ENCODE peak calls at places on chromosomes 4 and X, in six cellular contexts. D is HCT116, W is K562, X is GM12878, Z is H1, E is HepG2. M is an unnamed sample.
A peak's percentile ranks its signal among the peaks of the same experiment; 100 is the strongest.

GRCh38 chr4:146105464-146105863 is 70.1 kb upstream of the LSM6 start:
- DNase-seq in Z (no peak), X (no peak), D (no peak), W (no peak), E (no peak), M (no peak)

GRCh38 chrX:45668686-45669443 is 468.2 kb upstream of the DIPK2B start:
- DNase-seq in Z (no peak), W (no peak), X (no peak), D (peak; percentile 78), E (no peak), M (no peak)

GRCh38 chr4:72951147-72951546 is 118.4 kb downstream of the COX18 start:
- DNase-seq in W (no peak), D (no peak), X (no peak), E (no peak), Z (no peak), M (no peak)

GRCh38 chrX:57227691-57228090 is 58.8 kb upstream of the FAAH2 start:
- DNase-seq in X (no peak), E (no peak), D (no peak), W (peak; percentile 7), Z (no peak), M (no peak)

GRCh38 chr4:109701566-109702399 is 1.5 kb downstream of the CASP6 start:
- DNase-seq in X (no peak), D (no peak), E (peak; percentile 25), Z (peak; percentile 52), W (peak; percentile 35), M (no peak)

GRCh38 chr4:181693517-181693916 is 549.7 kb upstream of the TENM3 start:
- DNase-seq in Z (no peak), E (no peak), W (no peak), X (no peak), D (no peak), M (no peak)

GRCh38 chr4:111303806-111304205 is 680.9 kb upstream of the PITX2 start:
- DNase-seq in W (no peak), E (no peak), X (no peak), Z (no peak), D (no peak), M (no peak)

GRCh38 chr4:17846256-17846655 is 35.5 kb downstream of the NCAPG start:
- DNase-seq in Z (no peak), D (no peak), X (no peak), W (no peak), E (no peak), M (no peak)

GRCh38 chr4:111632752-111633151 is 512.5 kb upstream of the FAM241A start:
- DNase-seq in Z (no peak), E (no peak), W (no peak), X (no peak), D (no peak), M (no peak)

GRCh38 chr4:115028682-115029385 is 84.6 kb downstream of the NDST4 start:
- DNase-seq in D (no peak), E (no peak), Z (no peak), X (no peak), W (no peak), M (no peak)

GRCh38 chr4:173076903-173077629 is 91.5 kb upstream of the GALNT7 start:
- DNase-seq in E (no peak), Z (no peak), X (no peak), D (no peak), W (no peak), M (no peak)

GRCh38 chrX:107204063-107204605 is 2.1 kb downstream of the NUP62CL start:
- DNase-seq in D (no peak), X (no peak), W (no peak), E (no peak), Z (no peak), M (no peak)

GRCh38 chr4:14234330-14234729 is 606.8 kb upstream of the BOD1L1 start:
- DNase-seq in Z (no peak), D (no peak), X (no peak), E (no peak), W (no peak), M (no peak)

GRCh38 chrX:53281321-53281822 is at the start of gene IQSEC2:
- DNase-seq in W (peak; percentile 77), D (peak; percentile 48), Z (peak; percentile 59), E (no peak), X (no peak), M (no peak)

GRCh38 chrX:24149346-24150050 is at the start of gene ZFX:
- DNase-seq in E (peak; percentile 9), W (peak; percentile 46), Z (peak; percentile 56), X (no peak), D (no peak), M (peak; percentile 83)

GRCh38 chr4:71187399-71188196 is 151.2 kb upstream of the SLC4A4 start:
- DNase-seq in E (no peak), Z (peak; percentile 73), X (no peak), W (no peak), D (no peak), M (no peak)

GRCh38 chr4:5568336-5568735 is 140.0 kb downstream of the EVC2 start:
- DNase-seq in X (no peak), Z (no peak), W (no peak), E (no peak), D (no peak), M (no peak)

GRCh38 chrX:142134533-142134932 is 70.6 kb downstream of the MAGEC2 start:
- DNase-seq in E (no peak), D (no peak), Z (no peak), W (no peak), X (no peak), M (no peak)

GRCh38 chr4:135575041-135575440 is 1373.5 kb upstream of the PABPC4L start:
- DNase-seq in D (no peak), W (no peak), X (no peak), Z (no peak), E (no peak), M (no peak)

GRCh38 chr4:786861-787300 is 39.0 kb downstream of the CPLX1 start:
- DNase-seq in X (no peak), E (no peak), W (no peak), Z (no peak), D (no peak), M (peak; percentile 44)

GRCh38 chr4:57424231-57424897 is 314.2 kb upstream of the IGFBP7 start:
- DNase-seq in W (no peak), Z (no peak), X (no peak), E (no peak), D (no peak), M (no peak)

GRCh38 chr4:186204103-186204559 is 12.8 kb downstream of the CYP4V2 start:
- DNase-seq in X (no peak), E (no peak), Z (no peak), W (peak; percentile 41), D (peak; percentile 81), M (peak; percentile 61)

GRCh38 chr4:10080874-10081606 is 35.6 kb downstream of the WDR1 start:
- DNase-seq in W (no peak), X (no peak), D (no peak), E (no peak), Z (no peak), M (peak; percentile 30)
- TF ChIP-seq RAD21 in W (no peak), X (no peak), D (no peak), E (no peak), Z (no peak), M (no peak)

DNA sequence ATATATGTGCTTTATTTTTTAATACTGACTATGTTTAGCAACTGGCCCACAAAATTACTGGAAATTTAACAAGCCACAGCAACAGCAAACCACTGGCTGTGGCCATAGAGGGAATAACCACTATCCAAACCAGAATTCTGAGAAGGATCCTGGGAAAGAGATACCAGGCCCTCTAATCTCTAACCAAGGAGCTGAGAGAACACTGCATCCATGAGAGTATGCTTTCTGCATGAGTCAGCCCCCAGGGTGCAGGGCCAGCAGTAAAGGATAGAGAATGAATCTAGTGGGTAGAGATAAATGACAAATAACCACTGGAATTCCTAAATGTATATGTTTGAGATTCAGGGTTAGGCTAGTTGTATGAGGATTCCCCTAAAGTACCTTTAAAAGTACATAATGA is 221.8 kb downstream of the KIT start:
- DNase-seq in X (no peak), Z (no peak), E (no peak), D (no peak), W (no peak), M (no peak)
- TF ChIP-seq SIN3A in X (no peak), Z (no peak), E (no peak), D (no peak), W (no peak), M (no peak)

DNA sequence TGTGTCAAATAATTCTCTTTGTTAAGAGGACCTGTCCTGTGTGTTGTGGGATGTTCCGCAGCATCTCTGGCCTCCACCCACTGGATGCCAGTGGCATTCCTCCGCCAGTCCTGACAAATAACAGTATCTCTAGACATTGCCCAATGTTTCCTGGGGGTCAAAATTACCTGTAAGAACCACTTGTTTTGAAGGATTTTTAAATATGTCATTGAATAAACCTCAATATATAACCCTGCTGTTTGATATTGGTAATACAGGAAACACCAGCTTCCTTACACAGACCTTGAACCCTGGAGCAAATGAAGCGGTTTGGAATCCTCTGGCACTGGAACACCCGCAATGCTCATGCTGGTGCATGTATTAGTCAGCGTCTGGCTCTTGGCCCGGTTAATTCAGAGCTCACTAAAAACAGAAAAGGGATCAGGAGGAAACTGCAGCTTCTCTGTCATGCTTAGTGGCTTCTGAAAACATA is 101.3 kb downstream of the TBL1X start:
- DNase-seq in W (no peak), D (peak; percentile 32), Z (no peak), X (no peak), E (peak; percentile 65), M (no peak)
- TF ChIP-seq RAD21 in W (no peak), D (no peak), Z (no peak), X (no peak), E (no peak), M (no peak)

DNA sequence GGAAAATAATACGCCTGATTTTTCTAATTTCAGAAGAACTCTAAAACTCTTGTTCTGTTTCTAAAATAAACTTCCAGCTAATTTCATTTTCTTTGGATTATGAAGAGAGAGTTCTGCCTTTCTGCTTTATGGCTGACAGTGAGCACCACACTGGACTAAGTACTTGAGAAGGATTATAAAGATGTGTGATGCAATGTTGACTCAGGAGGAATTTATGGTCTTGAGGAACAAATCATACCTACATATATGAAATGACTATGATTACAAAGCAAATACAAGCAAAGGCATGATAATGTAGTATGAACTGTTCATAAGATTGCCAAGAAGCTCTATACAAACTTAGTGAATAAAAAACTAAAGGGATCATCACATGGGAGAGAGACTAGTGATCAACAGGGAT is 13.0 kb upstream of the SLC25A5 start:
- DNase-seq in W (no peak), Z (no peak), X (no peak), D (no peak), E (no peak), M (no peak)
- TF ChIP-seq SIN3A in W (no peak), Z (no peak), X (no peak), D (no peak), E (no peak), M (no peak)

M was measured in SK-N-SH.